ENCODE peak calls at places on chromosomes 5 and 9, in ten cellular contexts. O, V, Z, G, B, I, T, A, U and P are unnamed samples.

GRCh38 chr9:119026120-119026519 is 343.1 kb downstream of the BRINP1 start:
- DNase-seq in O (no peak), V (no peak), Z (no peak), G (no peak), B (peak; percentile 17), I (peak; percentile 43), T (peak; percentile 70), A (no peak), U (peak; percentile 41), P (peak; percentile 60)

GRCh38 chr5:159905496-159905895 is 10.8 kb upstream of the ADRA1B start:
- DNase-seq in O (peak; percentile 40), V (peak; percentile 89), Z (peak; percentile 39), G (no peak), B (no peak), I (peak; percentile 97), T (no peak), A (no peak), U (no peak), P (peak; percentile 93)

GRCh38 chr5:159324097-159324760 is 6.1 kb downstream of the IL12B start:
- DNase-seq in O (no peak), V (no peak), Z (peak; percentile 72), G (peak; percentile 77), B (no peak), I (peak; percentile 75), T (no peak), A (no peak), U (no peak), P (peak; percentile 91)

GRCh38 chr5:68872088-68872842 is 221.5 kb upstream of the SLC30A5 start:
- DNase-seq in O (no peak), V (no peak), Z (no peak), G (no peak), B (no peak), I (no peak), T (no peak), A (no peak), U (no peak), P (peak; percentile 11)

GRCh38 chr9:36937346-36937745 is 96.7 kb downstream of the PAX5 start:
- DNase-seq in O (no peak), V (no peak), Z (no peak), G (no peak), B (no peak), I (no peak), T (no peak), A (no peak), U (no peak), P (no peak)

GRCh38 chr5:139648205-139649081 is at the start of gene CXXC5:
- DNase-seq in O (peak; percentile 92), V (peak; percentile 86), Z (peak; percentile 68), G (no peak), B (peak; percentile 83), I (peak; percentile 92), T (peak; percentile 91), A (no peak), U (peak; percentile 88), P (peak; percentile 79)

GRCh38 chr5:72531496-72532190 is 24.4 kb upstream of the ZNF366 start:
- DNase-seq in O (no peak), V (no peak), Z (no peak), G (peak; percentile 52), B (no peak), I (peak; percentile 31), T (no peak), A (no peak), U (peak; percentile 72), P (no peak)

GRCh38 chr9:12933957-12934356 is 159.1 kb downstream of the LURAP1L start:
- DNase-seq in O (no peak), V (no peak), Z (no peak), G (no peak), B (no peak), I (no peak), T (no peak), A (peak; percentile 5), U (no peak), P (peak; percentile 60)

GRCh38 chr5:132607133-132607532 is 50.4 kb downstream of the RAD50 start:
- DNase-seq in O (no peak), V (no peak), Z (no peak), G (no peak), B (no peak), I (no peak), T (no peak), A (no peak), U (no peak), P (no peak)

GRCh38 chr5:132608107-132608506 is 49.9 kb upstream of the IL13 start:
- DNase-seq in O (no peak), V (no peak), Z (no peak), G (peak; percentile 18), B (no peak), I (no peak), T (no peak), A (no peak), U (no peak), P (no peak)

GRCh38 chr5:132611965-132612364 is 46.0 kb upstream of the IL13 start:
- DNase-seq in O (no peak), V (no peak), Z (no peak), G (no peak), B (no peak), I (no peak), T (no peak), A (no peak), U (no peak), P (no peak)
- H3K4me3 ChIP-seq in O (no peak overlapping the region), V (no peak overlapping the region), Z (no peak overlapping the region), G (no peak overlapping the region), B (no peak overlapping the region), I (no peak overlapping the region), T (no peak overlapping the region), A (no peak overlapping the region), U (no peak overlapping the region), P (no peak overlapping the region)

GRCh38 chr9:87434341-87434740 is 63.3 kb upstream of the DAPK1 start:
- DNase-seq in O (no peak), V (no peak), Z (no peak), G (no peak), B (no peak), I (no peak), T (no peak), A (no peak), U (no peak), P (no peak)
- H3K4me3 ChIP-seq in O (no peak overlapping the region), V (no peak overlapping the region), Z (no peak overlapping the region), G (no peak overlapping the region), B (no peak overlapping the region), I (no peak overlapping the region), T (no peak overlapping the region), A (no peak overlapping the region), U (no peak overlapping the region), P (no peak overlapping the region)

GRCh38 chr9:84669008-84669292 is 579 bp upstream of the NTRK2 start:
- DNase-seq in O (no peak), V (no peak), Z (no peak), G (no peak), B (no peak), I (peak; percentile 24), T (no peak), A (no peak), U (no peak), P (no peak)

GRCh38 chr9:84671651-84672467 is 2.3 kb downstream of the NTRK2 start:
- DNase-seq in O (no peak), V (no peak), Z (no peak), G (no peak), B (no peak), I (no peak), T (no peak), A (no peak), U (peak; percentile 29), P (no peak)

GRCh38 chr9:84670106-84670800 is 724 bp downstream of the NTRK2 start:
- DNase-seq in O (no peak), V (no peak), Z (no peak), G (no peak), B (no peak), I (no peak), T (peak; percentile 42), A (no peak), U (peak; percentile 60), P (no peak)

GRCh38 chr9:84669293-84670105 is at the start of gene NTRK2:
- DNase-seq in O (no peak), V (no peak), Z (no peak), G (no peak), B (no peak), I (peak; percentile 52), T (peak; percentile 37), A (no peak), U (peak; percentile 69), P (peak; percentile 4)

DNA sequence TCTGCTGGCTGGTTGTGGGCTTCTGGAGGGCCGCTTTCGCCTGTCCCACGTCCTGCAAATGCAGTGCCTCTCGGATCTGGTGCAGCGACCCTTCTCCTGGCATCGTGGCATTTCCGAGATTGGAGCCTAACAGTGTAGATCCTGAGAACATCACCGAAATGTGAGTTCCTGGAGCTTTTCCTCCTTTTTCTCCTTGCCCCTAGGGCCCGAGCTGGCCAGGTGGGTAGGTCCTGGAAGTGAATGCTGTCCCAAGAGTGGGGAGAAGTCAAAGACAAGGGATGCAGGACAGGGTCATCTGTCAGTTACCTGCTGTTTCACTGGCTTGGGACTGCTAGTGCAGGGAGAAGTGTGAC is 1.2 kb downstream of the NTRK2 start:
- DNase-seq in O (no peak), V (no peak), Z (no peak), G (no peak), B (no peak), I (no peak), T (no peak), A (no peak), U (no peak), P (no peak)
- H3K4me3 ChIP-seq in O (no peak overlapping the region), V (no peak overlapping the region), Z (no peak overlapping the region), G (no peak overlapping the region), B (peak overlapping the region; percentile 40), I (no peak overlapping the region), T (peak overlapping the region; percentile 54), A (peak overlapping the region; percentile 64), U (peak overlapping the region; percentile 44), P (no peak overlapping the region)

GRCh38 chr5:142508027-142508426 is 177.9 kb downstream of the FGF1 start:
- DNase-seq in O (no peak), V (no peak), Z (no peak), G (no peak), B (no peak), I (no peak), T (no peak), A (no peak), U (no peak), P (no peak)
- H3K4me3 ChIP-seq in O (no peak overlapping the region), V (no peak overlapping the region), Z (no peak overlapping the region), G (no peak overlapping the region), B (no peak overlapping the region), I (no peak overlapping the region), T (no peak overlapping the region), A (no peak overlapping the region), U (no peak overlapping the region), P (no peak overlapping the region)

DNA sequence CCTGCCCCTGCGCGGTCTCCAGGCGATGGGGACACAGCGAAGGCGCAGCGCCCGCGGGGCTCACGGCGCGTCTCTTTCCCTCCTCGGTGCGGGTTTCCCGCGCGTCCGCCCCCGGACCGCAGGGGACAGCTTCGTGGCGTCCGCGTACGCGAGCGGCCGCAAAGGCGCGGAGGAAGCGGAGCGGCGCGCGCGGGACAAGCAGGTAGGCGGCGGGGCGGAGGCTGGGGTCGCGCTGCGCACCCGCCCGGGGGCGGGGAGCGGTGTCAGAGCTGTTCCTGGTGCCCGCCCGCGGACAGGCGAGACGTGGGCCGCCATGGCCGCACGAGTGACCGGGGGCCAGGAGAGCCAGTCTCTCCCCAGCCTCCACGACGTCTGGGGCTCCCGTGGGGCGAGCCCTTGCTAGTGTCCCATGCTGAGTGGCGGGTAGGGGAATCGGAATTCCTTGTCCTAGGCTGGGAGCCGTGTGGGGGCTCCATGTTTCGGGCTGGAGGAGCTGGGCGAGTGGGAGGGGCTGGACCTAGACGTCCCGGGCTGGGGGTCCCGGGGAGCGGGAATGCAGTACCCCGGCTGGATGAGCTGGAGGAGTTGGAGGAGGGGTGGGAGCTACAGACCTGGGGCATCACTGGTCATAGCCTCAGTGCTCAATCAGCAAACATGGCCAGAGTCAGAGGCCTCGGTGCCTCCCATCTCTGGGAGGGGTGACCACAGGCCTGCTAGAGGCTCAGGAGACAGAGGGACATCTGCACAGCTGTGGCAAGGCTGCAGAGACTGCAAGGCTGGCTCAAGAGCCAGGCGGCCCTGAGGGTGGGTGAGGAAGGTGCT is 968 bp downstream of the NKD2 start:
- DNase-seq in O (no peak), V (no peak), Z (no peak), G (no peak), B (no peak), I (no peak), T (peak; percentile 28), A (no peak), U (no peak), P (no peak)
- H3K4me3 ChIP-seq in O (peak overlapping the region; percentile 55), V (no peak overlapping the region), Z (no peak overlapping the region), G (no peak overlapping the region), B (peak overlapping the region; percentile 27), I (no peak overlapping the region), T (peak overlapping the region; percentile 58), A (peak overlapping the region; percentile 61), U (peak overlapping the region; percentile 40), P (peak overlapping the region; percentile 10)